ENCODE peak calls at places on chromosomes 2 and 18, in ten cellular contexts. One of them, this sample, is unnamed.

GRCh38 chr2:177282101-177282573 is 17.6 kb upstream of the NFE2L2 start:
- DNase-seq in lower lobe of right lung: no peak
- DNase-seq in upper lobe of right lung: no peak
- DNase-seq in fibroblast of lung: no peak
- DNase-seq in CD8-positive, alpha-beta memory T cell: no peak
- DNase-seq in cardiac muscle cell: peak
- DNase-seq in GM23338: no peak
- DNase-seq in H9: no peak
- DNase-seq in tibial artery: no peak
- DNase-seq in HCT116: no peak
- DNase-seq in this sample: no peak

GRCh38 chr18:26227051-26227672 is 917 bp downstream of the TAF4B start:
- DNase-seq in lower lobe of right lung: no peak
- DNase-seq in upper lobe of right lung: no peak
- DNase-seq in fibroblast of lung: no peak
- DNase-seq in CD8-positive, alpha-beta memory T cell: no peak
- DNase-seq in cardiac muscle cell: no peak
- DNase-seq in GM23338: peak
- DNase-seq in H9: peak
- DNase-seq in tibial artery: peak
- DNase-seq in HCT116: no peak
- DNase-seq in this sample: no peak

GRCh38 chr18:48049757-48050156 is 119.3 kb upstream of the SMAD2 start:
- DNase-seq in lower lobe of right lung: peak
- DNase-seq in upper lobe of right lung: no peak
- DNase-seq in fibroblast of lung: no peak
- DNase-seq in CD8-positive, alpha-beta memory T cell: no peak
- DNase-seq in cardiac muscle cell: no peak
- DNase-seq in GM23338: no peak
- DNase-seq in H9: no peak
- DNase-seq in tibial artery: no peak
- DNase-seq in HCT116: no peak
- DNase-seq in this sample: no peak

GRCh38 chr2:102841107-102841840 is 79.4 kb downstream of the TMEM182 start:
- DNase-seq in lower lobe of right lung: peak
- DNase-seq in upper lobe of right lung: no peak
- DNase-seq in fibroblast of lung: peak
- DNase-seq in CD8-positive, alpha-beta memory T cell: no peak
- DNase-seq in cardiac muscle cell: peak
- DNase-seq in GM23338: peak
- DNase-seq in H9: peak
- DNase-seq in tibial artery: no peak
- DNase-seq in HCT116: peak
- DNase-seq in this sample: no peak

GRCh38 chr2:172241219-172241618 is 138.5 kb upstream of the DLX2 start:
- DNase-seq in lower lobe of right lung: no peak
- DNase-seq in upper lobe of right lung: no peak
- DNase-seq in fibroblast of lung: no peak
- DNase-seq in CD8-positive, alpha-beta memory T cell: no peak
- DNase-seq in cardiac muscle cell: no peak
- DNase-seq in GM23338: no peak
- DNase-seq in H9: no peak
- DNase-seq in tibial artery: no peak
- DNase-seq in HCT116: no peak
- DNase-seq in this sample: no peak

GRCh38 chr2:27381577-27382181 is 1.1 kb upstream of the ZNF513 start:
- DNase-seq in lower lobe of right lung: no peak
- DNase-seq in upper lobe of right lung: no peak
- DNase-seq in fibroblast of lung: no peak
- DNase-seq in CD8-positive, alpha-beta memory T cell: no peak
- DNase-seq in cardiac muscle cell: no peak
- DNase-seq in GM23338: no peak
- DNase-seq in H9: no peak
- DNase-seq in tibial artery: no peak
- DNase-seq in HCT116: no peak
- DNase-seq in this sample: no peak

GRCh38 chr2:158965731-158966130 is 2.7 kb upstream of the TANC1 start:
- DNase-seq in lower lobe of right lung: no peak
- DNase-seq in upper lobe of right lung: no peak
- DNase-seq in fibroblast of lung: no peak
- DNase-seq in CD8-positive, alpha-beta memory T cell: no peak
- DNase-seq in cardiac muscle cell: peak
- DNase-seq in GM23338: no peak
- DNase-seq in H9: no peak
- DNase-seq in tibial artery: no peak
- DNase-seq in HCT116: no peak
- DNase-seq in this sample: no peak

GRCh38 chr18:48007955-48008701 is 77.7 kb upstream of the SMAD2 start:
- DNase-seq in lower lobe of right lung: peak
- DNase-seq in upper lobe of right lung: peak
- DNase-seq in fibroblast of lung: peak
- DNase-seq in CD8-positive, alpha-beta memory T cell: peak
- DNase-seq in cardiac muscle cell: peak
- DNase-seq in GM23338: peak
- DNase-seq in H9: peak
- DNase-seq in tibial artery: no peak
- DNase-seq in HCT116: no peak
- DNase-seq in this sample: peak

GRCh38 chr2:172249986-172250385 is 147.3 kb upstream of the DLX2 start:
- DNase-seq in lower lobe of right lung: no peak
- DNase-seq in upper lobe of right lung: no peak
- DNase-seq in fibroblast of lung: peak
- DNase-seq in CD8-positive, alpha-beta memory T cell: no peak
- DNase-seq in cardiac muscle cell: no peak
- DNase-seq in GM23338: no peak
- DNase-seq in H9: no peak
- DNase-seq in tibial artery: no peak
- DNase-seq in HCT116: no peak
- DNase-seq in this sample: no peak

GRCh38 chr2:64291181-64291580 is 147.0 kb upstream of the PELI1 start:
- DNase-seq in lower lobe of right lung: no peak
- DNase-seq in upper lobe of right lung: no peak
- DNase-seq in fibroblast of lung: peak
- DNase-seq in CD8-positive, alpha-beta memory T cell: no peak
- DNase-seq in cardiac muscle cell: no peak
- DNase-seq in GM23338: no peak
- DNase-seq in H9: no peak
- DNase-seq in tibial artery: peak
- DNase-seq in HCT116: peak
- DNase-seq in this sample: peak

GRCh38 chr18:9951022-9951859 is 37.4 kb downstream of the VAPA start:
- DNase-seq in lower lobe of right lung: no peak
- DNase-seq in upper lobe of right lung: no peak
- DNase-seq in fibroblast of lung: peak
- DNase-seq in CD8-positive, alpha-beta memory T cell: no peak
- DNase-seq in cardiac muscle cell: peak
- DNase-seq in GM23338: peak
- DNase-seq in H9: peak
- DNase-seq in tibial artery: no peak
- DNase-seq in HCT116: peak
- DNase-seq in this sample: no peak

DNA sequence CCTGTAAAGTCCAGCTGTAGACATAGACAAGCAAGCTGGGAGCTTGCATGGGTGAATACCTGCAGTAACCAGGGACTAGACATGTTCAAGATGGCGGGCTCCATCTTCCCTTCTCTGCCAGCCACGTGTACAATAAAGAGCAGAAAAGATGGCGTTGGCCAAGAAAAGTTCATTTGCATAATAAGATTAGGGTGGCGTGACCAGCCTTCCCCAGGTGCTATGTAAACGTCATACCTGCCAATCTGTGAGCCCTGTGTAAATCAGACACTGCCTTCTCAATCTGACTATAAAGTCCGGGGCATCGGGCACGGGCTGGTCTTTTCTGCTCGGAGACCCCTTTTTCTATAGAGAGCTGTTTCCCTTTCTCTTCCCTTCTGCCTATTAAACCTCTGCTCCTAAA is 101.6 kb upstream of the XPO1 start:
- DNase-seq in lower lobe of right lung: no peak
- DNase-seq in upper lobe of right lung: no peak
- DNase-seq in fibroblast of lung: no peak
- DNase-seq in CD8-positive, alpha-beta memory T cell: no peak
- DNase-seq in cardiac muscle cell: no peak
- DNase-seq in GM23338: no peak
- DNase-seq in H9: no peak
- DNase-seq in tibial artery: no peak
- DNase-seq in HCT116: no peak
- DNase-seq in this sample: no peak
- H3K27ac ChIP-seq in lower lobe of right lung: no peak
- H3K27ac ChIP-seq in upper lobe of right lung: no peak
- H3K27ac ChIP-seq in fibroblast of lung: no peak
- H3K27ac ChIP-seq in CD8-positive, alpha-beta memory T cell: no peak
- H3K27ac ChIP-seq in cardiac muscle cell: no peak
- H3K27ac ChIP-seq in GM23338: peak
- H3K27ac ChIP-seq in H9: no peak
- H3K27ac ChIP-seq in tibial artery: no peak
- H3K27ac ChIP-seq in HCT116: no peak
- H3K27ac ChIP-seq in this sample: no peak

DNA sequence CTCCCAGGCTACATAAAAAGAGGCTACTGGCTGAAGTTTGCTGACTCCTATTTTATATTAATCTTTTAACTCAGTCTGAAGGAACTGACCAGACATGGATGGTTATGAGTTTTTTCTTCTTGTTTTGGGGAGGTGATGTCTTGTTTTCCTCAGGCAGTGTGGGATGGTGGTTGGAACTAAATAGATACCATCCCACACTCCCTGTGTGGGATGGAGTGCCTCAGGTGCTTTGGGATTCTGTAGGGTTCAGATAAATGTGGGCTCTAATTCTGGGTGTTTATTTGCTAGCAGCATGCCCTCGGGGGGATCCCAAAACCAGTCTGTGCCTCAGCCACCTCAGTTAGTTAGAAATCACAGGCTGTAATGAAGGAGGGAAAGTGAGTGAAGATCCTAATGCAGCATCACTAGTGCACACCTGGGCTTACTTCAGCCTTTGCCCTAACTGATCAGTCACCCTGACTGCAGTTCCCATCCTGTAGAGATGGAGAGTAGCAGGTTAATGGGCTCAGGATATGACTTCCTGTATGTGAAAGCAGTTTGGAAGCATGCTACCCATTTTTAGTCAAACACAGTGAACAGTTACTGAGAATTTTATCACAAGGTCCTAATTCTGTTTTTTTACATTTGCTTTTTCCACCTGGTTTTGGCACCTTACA is 132.2 kb downstream of the SPTBN1 start:
- DNase-seq in lower lobe of right lung: no peak
- DNase-seq in upper lobe of right lung: no peak
- DNase-seq in fibroblast of lung: no peak
- DNase-seq in CD8-positive, alpha-beta memory T cell: no peak
- DNase-seq in cardiac muscle cell: no peak
- DNase-seq in GM23338: no peak
- DNase-seq in H9: no peak
- DNase-seq in tibial artery: no peak
- DNase-seq in HCT116: no peak
- DNase-seq in this sample: no peak
- H3K27ac ChIP-seq in lower lobe of right lung: peak
- H3K27ac ChIP-seq in upper lobe of right lung: no peak
- H3K27ac ChIP-seq in fibroblast of lung: no peak
- H3K27ac ChIP-seq in CD8-positive, alpha-beta memory T cell: no peak
- H3K27ac ChIP-seq in cardiac muscle cell: no peak
- H3K27ac ChIP-seq in GM23338: no peak
- H3K27ac ChIP-seq in H9: no peak
- H3K27ac ChIP-seq in tibial artery: no peak
- H3K27ac ChIP-seq in HCT116: no peak
- H3K27ac ChIP-seq in this sample: no peak

DNA sequence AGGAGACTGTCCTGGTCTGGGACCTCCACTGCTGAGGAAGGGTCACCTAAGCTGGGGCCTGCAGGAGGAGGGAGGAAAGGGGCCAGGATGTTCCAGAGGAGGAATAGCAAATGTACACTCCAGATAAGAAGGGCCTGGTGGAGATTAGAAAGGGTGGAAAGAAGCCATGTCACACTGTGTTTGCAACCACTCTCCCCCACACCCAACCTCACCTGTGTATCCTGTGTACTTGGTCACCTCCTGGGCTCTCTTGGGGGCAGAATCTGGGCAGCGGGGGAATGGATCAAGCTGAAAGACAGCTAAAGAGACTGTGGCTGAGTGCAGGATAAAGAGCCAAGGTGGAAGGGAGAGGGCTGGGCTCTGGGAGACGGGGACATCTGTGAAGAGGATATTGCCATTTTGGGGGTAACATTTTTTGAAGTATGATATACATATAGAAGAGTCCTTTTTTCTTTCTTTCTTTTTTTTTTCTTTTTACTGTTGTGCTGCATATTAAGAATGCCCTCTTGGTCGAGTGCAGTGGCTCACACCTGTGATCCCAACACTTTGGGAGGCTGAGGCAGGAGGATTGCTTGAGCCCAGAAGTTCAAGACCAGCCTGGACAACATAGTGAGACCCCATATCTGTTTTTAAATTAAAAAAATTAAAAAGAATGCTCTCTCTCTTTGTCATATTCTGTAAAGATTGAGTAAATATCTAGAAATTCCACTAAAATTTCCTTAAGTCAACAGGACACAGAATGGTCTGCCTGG is 3.4 kb downstream of the SH2D6 start:
- DNase-seq in lower lobe of right lung: no peak
- DNase-seq in upper lobe of right lung: no peak
- DNase-seq in fibroblast of lung: no peak
- DNase-seq in CD8-positive, alpha-beta memory T cell: no peak
- DNase-seq in cardiac muscle cell: no peak
- DNase-seq in GM23338: no peak
- DNase-seq in H9: no peak
- DNase-seq in tibial artery: no peak
- DNase-seq in HCT116: no peak
- DNase-seq in this sample: no peak
- H3K27ac ChIP-seq in lower lobe of right lung: peak
- H3K27ac ChIP-seq in upper lobe of right lung: peak
- H3K27ac ChIP-seq in fibroblast of lung: no peak
- H3K27ac ChIP-seq in CD8-positive, alpha-beta memory T cell: peak
- H3K27ac ChIP-seq in cardiac muscle cell: peak
- H3K27ac ChIP-seq in GM23338: no peak
- H3K27ac ChIP-seq in H9: no peak
- H3K27ac ChIP-seq in tibial artery: no peak
- H3K27ac ChIP-seq in HCT116: peak
- H3K27ac ChIP-seq in this sample: peak

GRCh38 chr18:46721331-46721730 is 35.5 kb downstream of the ST8SIA5 start:
- DNase-seq in lower lobe of right lung: no peak
- DNase-seq in upper lobe of right lung: no peak
- DNase-seq in fibroblast of lung: no peak
- DNase-seq in CD8-positive, alpha-beta memory T cell: no peak
- DNase-seq in cardiac muscle cell: no peak
- DNase-seq in GM23338: no peak
- DNase-seq in H9: no peak
- DNase-seq in tibial artery: no peak
- DNase-seq in HCT116: no peak
- DNase-seq in this sample: no peak
- H3K27ac ChIP-seq in lower lobe of right lung: no peak
- H3K27ac ChIP-seq in upper lobe of right lung: no peak
- H3K27ac ChIP-seq in fibroblast of lung: no peak
- H3K27ac ChIP-seq in CD8-positive, alpha-beta memory T cell: no peak
- H3K27ac ChIP-seq in cardiac muscle cell: no peak
- H3K27ac ChIP-seq in GM23338: no peak
- H3K27ac ChIP-seq in H9: no peak
- H3K27ac ChIP-seq in tibial artery: no peak
- H3K27ac ChIP-seq in HCT116: no peak
- H3K27ac ChIP-seq in this sample: no peak

This sample was measured in coronary artery.